ENCODE peak calls at places on chromosomes 1 and 21, in seven cellular contexts. U, L, V, B, M, A and R are unnamed samples.

GRCh38 chr21:34364921-34365320 is 1.1 kb downstream of the KCNE2 start:
- DNase-seq in B (no peak), U (no peak), A (no peak), M (no peak), L (no peak), V (no peak), R (no peak)

GRCh38 chr1:150551784-150552691 is 2.8 kb downstream of the ADAMTSL4 start:
- DNase-seq in A (no peak), U (peak), M (no peak), V (no peak), L (no peak), B (peak), R (no peak)

GRCh38 chr1:233790662-233791371 is 113.7 kb upstream of the SLC35F3 start:
- DNase-seq in M (peak), A (no peak), L (no peak), B (peak), V (peak), U (no peak), R (peak)

GRCh38 chr1:106846656-106847055 is 209.8 kb upstream of the PRMT6 start:
- DNase-seq in B (no peak), U (no peak), V (no peak), M (no peak), A (no peak), L (no peak), R (no peak)

GRCh38 chr1:150507912-150508864 is at the start of gene ECM1:
- DNase-seq in L (no peak), M (no peak), V (no peak), B (peak), A (no peak), U (no peak), R (peak)

GRCh38 chr1:7991504-7992440 is 30.3 kb downstream of the PARK7 start:
- DNase-seq in L (no peak), B (no peak), M (no peak), V (no peak), U (no peak), A (no peak), R (no peak)

GRCh38 chr1:28983509-28984310 is 69.3 kb downstream of the EPB41 start:
- DNase-seq in V (no peak), A (peak), M (peak), L (peak), B (no peak), U (no peak), R (no peak)

GRCh38 chr1:61054636-61055035 is 27.7 kb upstream of the NFIA start:
- DNase-seq in M (no peak), A (no peak), U (no peak), B (no peak), L (no peak), V (no peak), R (no peak)

GRCh38 chr1:205976708-205977107 is 26.5 kb downstream of the RAB7B start:
- DNase-seq in L (no peak), M (no peak), A (no peak), B (peak), U (no peak), V (no peak), R (peak)

GRCh38 chr21:35984654-35985366 is 75.5 kb downstream of the SETD4 start:
- DNase-seq in A (no peak), M (no peak), B (no peak), V (no peak), U (no peak), L (no peak), R (no peak)

GRCh38 chr1:57696904-57697303 is 273.0 kb upstream of the DAB1 start:
- DNase-seq in B (no peak), U (no peak), M (no peak), L (no peak), V (no peak), A (no peak), R (no peak)

GRCh38 chr1:28176492-28177470 is at the start of gene PTAFR:
- DNase-seq in A (no peak), V (no peak), B (no peak), L (no peak), M (no peak), U (no peak), R (no peak)

GRCh38 chr1:198838022-198838342 is 199.1 kb downstream of the PTPRC start:
- DNase-seq in A (no peak), L (no peak), U (no peak), V (no peak), M (no peak), B (no peak), R (no peak)

GRCh38 chr21:39523398-39523797 is 71.6 kb downstream of the SH3BGR start:
- DNase-seq in A (no peak), L (no peak), V (no peak), B (no peak), M (no peak), U (no peak), R (no peak)

GRCh38 chr1:244304156-244304555 is 147.6 kb downstream of the ADSS2 start:
- DNase-seq in A (no peak), V (no peak), M (no peak), B (no peak), U (no peak), L (no peak), R (no peak)

GRCh38 chr1:41573803-41574713 is 89.6 kb upstream of the EDN2 start:
- DNase-seq in U (no peak), V (peak), L (peak), B (peak), A (peak), M (peak), R (peak)

GRCh38 chr21:45556645-45557601 is 14.7 kb upstream of the SLC19A1 start:
- DNase-seq in A (no peak), U (peak), M (no peak), V (no peak), L (no peak), B (no peak), R (no peak)

GRCh38 chr1:117059678-117060440 is at the start of gene TTF2:
- DNase-seq in B (peak), A (peak), M (peak), V (peak), U (peak), L (peak), R (peak)

GRCh38 chr1:51445346-51446090 is 73.5 kb downstream of the EPS15 start:
- DNase-seq in L (no peak), V (no peak), U (no peak), B (no peak), M (no peak), A (no peak), R (no peak)

GRCh38 chr1:36956570-36956969 is 77.7 kb downstream of the GRIK3 start:
- DNase-seq in A (no peak), L (no peak), B (no peak), M (no peak), U (no peak), V (no peak), R (no peak)

GRCh38 chr1:74505133-74505532 is 7.3 kb downstream of the LRRC53 start:
- DNase-seq in U (no peak), V (no peak), M (no peak), L (no peak), A (no peak), B (no peak), R (no peak)

GRCh38 chr1:210489491-210489890 is 160.8 kb downstream of the HHAT start:
- DNase-seq in B (no peak), A (no peak), L (no peak), V (no peak), U (no peak), M (no peak), R (no peak)

GRCh38 chr1:158153179-158153578 is 27.5 kb upstream of the CD1D start:
- DNase-seq in V (no peak), L (no peak), B (no peak), M (no peak), A (no peak), U (no peak), R (no peak)

GRCh38 chr1:27099904-27100796 is 54.8 kb downstream of the SLC9A1 start:
- DNase-seq in V (no peak), M (no peak), U (no peak), B (peak), L (no peak), A (no peak), R (no peak)

GRCh38 chr1:53294557-53294956 is 33.3 kb downstream of the LRP8 start:
- DNase-seq in U (no peak), A (no peak), B (peak), V (peak), L (no peak), M (no peak), R (no peak)

GRCh38 chr1:157770442-157771043 is 6.4 kb downstream of the FCRL2 start:
- DNase-seq in B (no peak), A (no peak), U (no peak), M (no peak), L (no peak), V (no peak), R (no peak)